ENCODE peak calls at places on chromosomes 13 and 19, in seven cellular contexts. Y is SK-N-SH, E is HCT116, G is GM23338, H is hepatocyte, A is neural progenitor cell, O is GM23248. U is an unnamed sample.

GRCh38 chr19:21483589-21484170 is 21.7 kb upstream of the ZNF429 start:
- DNase-seq in Y (peak), E (no peak), G (peak), H (no peak), A (peak), O (peak), U (peak)

GRCh38 chr13:74251778-74252519 is 117.7 kb upstream of the KLF12 start:
- DNase-seq in Y (no peak), E (no peak), G (no peak), H (no peak), A (no peak), O (peak), U (no peak)

GRCh38 chr13:27619093-27619705 is 1.1 kb downstream of the LNX2 start:
- DNase-seq in Y (no peak), E (no peak), G (no peak), H (no peak), A (no peak), O (peak), U (no peak)

GRCh38 chr19:40685563-40685962 is 4.9 kb downstream of the NUMBL start:
- DNase-seq in Y (no peak), E (no peak), G (no peak), H (no peak), A (no peak), O (peak), U (no peak)

GRCh38 chr13:29993716-29994488 is 143.5 kb upstream of the UBL3 start:
- DNase-seq in Y (no peak), E (no peak), G (no peak), H (no peak), A (no peak), O (peak), U (no peak)

GRCh38 chr19:53102701-53103140 is 501 bp downstream of the ZNF160 start:
- DNase-seq in Y (peak), E (no peak), G (peak), H (peak), A (peak), O (peak), U (peak)

GRCh38 chr13:30194906-30195305 is 112.4 kb downstream of the KATNAL1 start:
- DNase-seq in Y (no peak), E (no peak), G (peak), H (no peak), A (no peak), O (no peak), U (no peak)

GRCh38 chr19:18137242-18137641 is 15.7 kb upstream of the PIK3R2 start:
- DNase-seq in Y (no peak), E (no peak), G (no peak), H (no peak), A (no peak), O (no peak), U (no peak)

GRCh38 chr13:78712866-78713265 is 53.9 kb upstream of the OBI1 start:
- DNase-seq in Y (no peak), E (no peak), G (peak), H (no peak), A (no peak), O (no peak), U (no peak)

GRCh38 chr13:26117620-26118019 is 65.8 kb upstream of the SHISA2 start:
- DNase-seq in Y (no peak), E (no peak), G (no peak), H (no peak), A (no peak), O (no peak), U (no peak)

GRCh38 chr13:76637651-76638111 is 248.5 kb downstream of the KCTD12 start:
- DNase-seq in Y (peak), E (no peak), G (no peak), H (no peak), A (no peak), O (peak), U (no peak)

DNA sequence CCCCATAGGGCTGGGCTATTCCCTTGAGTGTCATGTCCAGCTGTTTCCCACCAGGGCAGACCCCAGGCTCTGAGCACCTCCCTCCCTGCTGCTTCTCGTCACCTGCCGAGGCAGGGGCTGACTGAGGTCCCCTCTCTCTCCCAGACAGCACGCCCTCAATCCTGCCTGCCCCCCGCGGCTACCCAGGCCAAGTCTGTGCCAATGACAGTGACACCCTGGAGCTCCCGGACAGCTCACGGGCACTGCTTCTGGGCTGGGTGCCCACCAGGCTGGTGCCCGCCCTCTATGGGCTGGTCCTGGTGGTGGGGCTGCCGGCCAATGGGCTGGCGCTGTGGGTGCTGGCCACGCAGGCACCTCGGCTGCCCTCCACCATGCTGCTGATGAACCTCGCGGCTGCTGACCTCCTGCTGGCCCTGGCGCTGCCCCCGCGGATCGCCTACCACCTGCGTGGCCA is 657 bp downstream of the F2RL3 start:
- DNase-seq in Y (peak), E (no peak), G (no peak), H (no peak), A (no peak), O (no peak), U (no peak)
- H3K4me3 ChIP-seq in Y (no peak), E (no peak), G (no peak), H (no peak), A (no peak), O (no peak), U (no peak)

DNA sequence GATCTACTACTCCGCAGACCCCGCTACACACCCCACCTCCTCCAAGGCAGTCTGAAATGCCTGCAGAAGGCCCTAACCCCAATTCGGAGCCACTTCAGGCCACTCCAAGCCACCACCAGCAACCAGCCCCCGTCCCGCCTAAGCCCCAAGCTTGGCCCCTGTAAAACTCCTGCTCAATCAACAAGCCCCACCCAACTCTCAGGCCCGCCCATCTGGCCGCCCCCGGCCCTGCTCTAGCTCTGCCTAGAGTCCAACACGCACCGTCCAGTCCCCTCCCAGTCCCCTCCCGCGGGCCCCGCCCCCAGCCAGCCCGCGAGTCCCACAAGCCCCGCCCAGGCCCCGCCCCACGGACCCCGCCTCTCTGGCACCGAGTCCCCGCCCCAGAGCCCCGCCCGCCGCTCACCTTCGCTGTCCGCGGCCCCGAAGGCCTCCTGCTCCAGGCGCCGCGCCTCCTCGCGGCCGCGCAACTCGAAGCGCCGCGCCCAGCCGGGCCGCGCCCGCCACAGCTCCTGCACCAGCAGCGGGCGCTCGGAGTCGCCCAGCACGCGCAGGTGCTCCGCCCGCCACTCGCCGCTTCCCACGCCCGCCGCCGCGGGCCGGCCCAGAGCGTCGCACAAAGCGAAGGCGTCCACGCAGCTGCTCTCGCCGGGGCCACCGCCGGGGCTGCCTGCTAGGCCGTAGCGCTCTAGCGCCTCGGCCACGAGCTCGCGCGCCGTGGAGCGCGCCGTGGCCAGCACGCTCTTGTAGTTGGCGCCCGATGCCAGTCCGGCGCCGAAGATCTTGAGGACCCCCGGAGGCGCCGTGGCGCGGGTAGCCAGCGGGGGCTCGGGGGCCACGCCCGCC is 1.6 kb downstream of the RASIP1 start:
- DNase-seq in Y (peak), E (peak), G (peak), H (peak), A (peak), O (peak), U (peak)
- H2AFZ ChIP-seq in Y (peak), E (no peak), G (peak), H (peak), A (peak), O (peak), U (no peak)

DNA sequence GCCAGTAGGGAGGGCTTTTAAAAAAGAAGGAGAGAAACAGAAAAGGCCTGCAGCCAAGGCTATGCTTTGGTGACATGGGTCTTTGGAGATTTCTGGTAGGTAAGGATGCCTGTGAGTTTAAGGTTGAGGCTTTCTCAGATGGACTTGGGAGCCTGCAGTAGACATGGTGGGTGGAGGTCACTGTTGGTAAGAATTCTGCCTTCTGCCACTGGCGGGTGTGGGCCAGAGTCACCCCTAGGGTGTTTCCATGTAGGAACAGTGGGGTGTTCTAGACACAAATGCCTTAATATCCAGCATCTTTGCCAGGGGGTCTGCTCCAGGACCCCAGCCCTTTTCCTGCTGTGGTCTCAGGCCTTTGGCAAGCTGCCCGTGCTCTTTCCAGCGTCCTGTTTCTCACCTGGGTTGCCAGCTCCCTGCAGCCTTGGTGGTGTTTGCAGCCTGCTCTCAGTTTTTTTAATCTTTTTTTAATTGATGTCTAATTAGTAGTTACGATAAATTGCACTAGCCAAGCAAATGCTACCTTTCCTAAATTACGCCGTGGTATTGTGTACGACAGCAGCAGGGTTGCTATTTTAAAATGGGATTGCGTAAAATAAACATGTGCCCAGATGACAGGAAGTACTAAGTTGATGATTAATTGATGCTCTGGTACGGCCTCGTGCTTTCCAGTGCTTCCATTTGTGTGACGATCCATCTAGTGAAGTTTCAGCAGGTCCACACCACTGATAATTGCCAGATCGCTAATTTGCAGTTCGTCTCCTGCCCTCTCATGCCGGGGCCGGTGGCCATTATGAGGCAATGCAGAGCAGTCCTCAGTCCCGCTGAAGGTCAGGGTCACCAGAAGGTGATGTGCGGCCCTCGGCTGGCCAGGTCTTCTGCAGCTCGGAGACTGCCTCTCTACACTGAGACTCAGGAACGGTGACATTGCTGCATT is 35.3 kb upstream of the NPAS1 start:
- DNase-seq in Y (peak), E (no peak), G (no peak), H (peak), A (no peak), O (peak), U (no peak)
- TF ChIP-seq EZH2phosphoT487 in Y (no peak), E (no peak), G (no peak), H (no peak), A (no peak), O (no peak), U (no peak)

DNA sequence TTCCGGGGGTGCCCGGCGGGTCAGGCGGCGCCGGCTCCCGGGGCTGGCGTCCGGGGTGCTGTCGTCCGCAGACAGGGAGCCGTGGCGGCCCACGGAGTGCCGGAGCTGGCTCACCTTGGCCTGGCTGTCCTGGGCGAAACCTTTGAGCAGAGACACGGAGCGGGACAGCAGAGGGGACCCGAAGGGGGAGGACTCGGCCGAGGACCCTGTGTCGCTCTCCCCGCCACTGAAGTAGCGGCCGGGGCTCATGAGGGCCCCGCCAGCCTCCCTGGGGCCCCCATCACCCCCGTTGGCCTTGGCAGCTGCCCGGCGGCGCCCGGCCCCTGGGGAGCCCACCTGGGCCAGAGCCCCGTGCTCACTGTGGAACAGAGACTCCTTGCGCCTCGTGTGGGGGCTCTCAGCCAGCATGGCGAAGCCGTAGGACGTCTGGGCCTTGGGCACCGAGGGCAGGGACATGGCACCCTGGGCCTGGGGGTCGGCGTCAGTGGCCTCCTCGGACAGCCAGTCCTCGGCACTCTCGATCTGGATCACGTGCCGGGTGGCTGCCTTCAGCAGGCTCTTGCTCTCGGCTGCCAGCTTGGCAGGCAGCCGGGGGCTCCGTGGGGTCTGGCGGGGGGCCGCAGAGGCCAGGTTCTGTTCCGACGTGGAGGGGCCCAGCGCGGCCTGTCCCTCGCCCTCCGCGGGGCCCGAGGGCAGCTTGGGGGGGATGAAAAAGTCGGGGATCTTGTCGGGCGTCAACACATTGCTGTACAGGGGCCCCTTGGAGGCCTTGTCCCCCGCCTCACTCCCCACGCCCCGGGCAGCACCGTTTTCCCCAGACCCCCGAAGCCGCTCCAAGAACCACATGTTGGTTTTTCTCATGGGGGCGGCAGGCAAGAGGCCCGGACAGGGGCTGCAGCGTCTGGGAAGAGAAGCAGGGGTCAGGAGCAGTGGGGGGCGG is 1.2 kb downstream of the C2CD4C start:
- DNase-seq in Y (peak), E (no peak), G (no peak), H (no peak), A (no peak), O (no peak), U (no peak)
- H3K4me3 ChIP-seq in Y (peak), E (peak), G (peak), H (no peak), A (peak), O (no peak), U (no peak)